ENCODE peak calls at places on chromosomes 11 and 22, in five cellular contexts. One of them, this sample, is unnamed.
A peak's percentile ranks its signal among the peaks of the same experiment; 100 is the strongest.

GRCh38 chr22:24413726-24414385 is 13.5 kb upstream of the ADORA2A start:
- DNase-seq in ovary: no peak
- DNase-seq in lower lobe of right lung: no peak
- DNase-seq in endothelial cell of umbilical vein: no peak
- DNase-seq in dorsolateral prefrontal cortex: no peak
- DNase-seq in this sample: no peak

GRCh38 chr11:7494086-7494775 is 8.9 kb downstream of the OLFML1 start:
- DNase-seq in ovary: no peak
- DNase-seq in lower lobe of right lung: no peak
- DNase-seq in endothelial cell of umbilical vein: no peak
- DNase-seq in dorsolateral prefrontal cortex: no peak
- DNase-seq in this sample: no peak

GRCh38 chr11:6544921-6545850 is 48.1 kb downstream of the DNHD1 start:
- DNase-seq in ovary: no peak
- DNase-seq in lower lobe of right lung: no peak
- DNase-seq in endothelial cell of umbilical vein: no peak
- DNase-seq in dorsolateral prefrontal cortex: no peak
- DNase-seq in this sample: no peak

GRCh38 chr11:2312232-2313042 is 10.6 kb downstream of the TSPAN32 start:
- DNase-seq in ovary: peak; percentile 35
- DNase-seq in lower lobe of right lung: peak; percentile 45
- DNase-seq in endothelial cell of umbilical vein: no peak
- DNase-seq in dorsolateral prefrontal cortex: peak; percentile 16
- DNase-seq in this sample: no peak

GRCh38 chr22:17607891-17608521 is 20.5 kb downstream of the ATP6V1E1 start:
- DNase-seq in ovary: no peak
- DNase-seq in lower lobe of right lung: no peak
- DNase-seq in endothelial cell of umbilical vein: no peak
- DNase-seq in dorsolateral prefrontal cortex: no peak
- DNase-seq in this sample: no peak

GRCh38 chr11:44005076-44005800 is 42.5 kb upstream of the ACCSL start:
- DNase-seq in ovary: peak; percentile 48
- DNase-seq in lower lobe of right lung: no peak
- DNase-seq in endothelial cell of umbilical vein: no peak
- DNase-seq in dorsolateral prefrontal cortex: no peak
- DNase-seq in this sample: no peak

GRCh38 chr11:95289378-95289777 is 58.4 kb upstream of the SESN3 start:
- DNase-seq in ovary: no peak
- DNase-seq in lower lobe of right lung: no peak
- DNase-seq in endothelial cell of umbilical vein: no peak
- DNase-seq in dorsolateral prefrontal cortex: no peak
- DNase-seq in this sample: peak; percentile 89

GRCh38 chr11:119863811-119864601 is 135.0 kb upstream of the NECTIN1 start:
- DNase-seq in ovary: no peak
- DNase-seq in lower lobe of right lung: no peak
- DNase-seq in endothelial cell of umbilical vein: no peak
- DNase-seq in dorsolateral prefrontal cortex: no peak
- DNase-seq in this sample: no peak

GRCh38 chr11:119368121-119369034 is 13.1 kb downstream of the USP2 start:
- DNase-seq in ovary: peak; percentile 70
- DNase-seq in lower lobe of right lung: no peak
- DNase-seq in endothelial cell of umbilical vein: no peak
- DNase-seq in dorsolateral prefrontal cortex: no peak
- DNase-seq in this sample: peak; percentile 73

GRCh38 chr11:120055646-120056045 is 82.3 kb downstream of the TRIM29 start:
- DNase-seq in ovary: no peak
- DNase-seq in lower lobe of right lung: no peak
- DNase-seq in endothelial cell of umbilical vein: no peak
- DNase-seq in dorsolateral prefrontal cortex: no peak
- DNase-seq in this sample: peak; percentile 74

DNA sequence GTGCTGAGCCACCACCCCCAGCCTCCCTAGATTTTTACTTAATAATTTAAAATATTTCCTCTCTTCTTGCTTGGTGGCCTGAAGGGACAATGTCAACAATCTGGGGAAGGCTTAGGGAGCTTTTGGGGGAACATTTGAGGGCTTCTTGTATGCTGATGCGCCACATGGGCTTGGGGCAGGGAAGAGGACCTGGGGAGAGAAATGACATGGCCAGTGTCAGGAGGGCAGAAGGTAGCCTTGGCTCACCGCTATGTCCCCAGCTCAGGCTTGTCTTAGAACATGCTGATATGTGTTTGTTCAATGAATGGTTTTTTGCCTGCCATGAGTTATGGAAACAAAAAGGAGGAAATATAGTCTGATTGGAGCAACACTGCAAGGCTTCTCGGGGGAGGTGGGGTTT is 51.6 kb downstream of the ST14 start:
- DNase-seq in ovary: no peak
- DNase-seq in lower lobe of right lung: no peak
- DNase-seq in endothelial cell of umbilical vein: no peak
- DNase-seq in dorsolateral prefrontal cortex: no peak
- DNase-seq in this sample: no peak
- H3K27ac ChIP-seq in ovary: no peak overlapping the region
- H3K27ac ChIP-seq in lower lobe of right lung: no peak overlapping the region
- H3K27ac ChIP-seq in endothelial cell of umbilical vein: no peak overlapping the region
- H3K27ac ChIP-seq in dorsolateral prefrontal cortex: no peak overlapping the region
- H3K27ac ChIP-seq in this sample: no peak overlapping the region

GRCh38 chr11:36818410-36818809 is 220.4 kb upstream of the RAG2 start:
- DNase-seq in ovary: no peak
- DNase-seq in lower lobe of right lung: no peak
- DNase-seq in endothelial cell of umbilical vein: no peak
- DNase-seq in dorsolateral prefrontal cortex: no peak
- DNase-seq in this sample: no peak
- TF ChIP-seq CTCF in ovary: no peak
- TF ChIP-seq CTCF in lower lobe of right lung: no peak
- TF ChIP-seq CTCF in endothelial cell of umbilical vein: no peak
- TF ChIP-seq CTCF in dorsolateral prefrontal cortex: peak; percentile 19
- TF ChIP-seq CTCF in this sample: no peak

GRCh38 chr11:17406818-17407149 is 18.3 kb upstream of the KCNJ11 start:
- DNase-seq in ovary: no peak
- DNase-seq in lower lobe of right lung: no peak
- DNase-seq in endothelial cell of umbilical vein: no peak
- DNase-seq in dorsolateral prefrontal cortex: no peak
- DNase-seq in this sample: no peak
- H3K27ac ChIP-seq in ovary: no peak overlapping the region
- H3K27ac ChIP-seq in lower lobe of right lung: no peak overlapping the region
- H3K27ac ChIP-seq in endothelial cell of umbilical vein: no peak overlapping the region
- H3K27ac ChIP-seq in dorsolateral prefrontal cortex: no peak overlapping the region
- H3K27ac ChIP-seq in this sample: no peak overlapping the region

DNA sequence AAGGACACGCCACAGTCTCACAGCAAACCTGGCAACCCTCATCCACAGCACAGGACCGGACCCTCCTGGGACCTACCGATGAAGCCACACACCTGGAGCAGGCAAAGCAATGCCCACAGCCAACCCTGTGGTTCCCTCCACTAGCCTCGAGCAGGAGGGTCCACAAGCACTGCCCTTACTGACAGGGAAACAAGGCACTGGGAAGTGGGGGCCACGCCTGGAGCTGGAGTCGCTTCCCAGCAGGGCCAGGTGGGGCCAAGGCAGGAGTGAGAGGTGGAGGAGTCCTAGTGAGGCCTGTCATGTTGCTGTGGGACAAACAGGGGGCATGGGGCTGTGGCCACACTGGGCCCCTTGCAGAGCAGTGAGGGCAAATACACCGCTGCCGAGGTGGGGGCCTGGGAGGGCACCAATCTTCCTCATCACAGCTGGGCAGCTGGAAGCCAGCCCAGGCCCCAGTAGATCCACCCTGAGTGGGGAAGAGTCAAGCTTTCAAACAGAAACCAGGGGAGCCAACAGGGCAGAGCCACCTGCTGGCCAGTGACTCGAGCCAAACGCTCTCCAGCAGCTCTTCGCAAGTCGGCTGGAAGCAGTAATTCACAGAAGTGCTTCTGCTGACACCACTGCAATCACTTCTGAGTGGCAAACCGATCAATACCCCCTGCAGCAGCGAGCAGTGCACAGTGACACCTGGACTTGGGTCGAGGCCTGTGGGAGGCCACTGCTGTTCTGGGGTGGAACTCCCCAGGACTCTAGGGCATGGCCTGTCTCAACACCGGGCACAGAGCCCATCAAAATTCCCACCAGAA is 13.7 kb downstream of the SULT4A1 start:
- DNase-seq in ovary: no peak
- DNase-seq in lower lobe of right lung: no peak
- DNase-seq in endothelial cell of umbilical vein: no peak
- DNase-seq in dorsolateral prefrontal cortex: peak; percentile 19
- DNase-seq in this sample: no peak
- TF ChIP-seq CTCF in ovary: no peak
- TF ChIP-seq CTCF in lower lobe of right lung: no peak
- TF ChIP-seq CTCF in endothelial cell of umbilical vein: peak; percentile 52
- TF ChIP-seq CTCF in dorsolateral prefrontal cortex: peak; percentile 25
- TF ChIP-seq CTCF in this sample: no peak

GRCh38 chr11:111633756-111634362 is 31.6 kb downstream of the SIK2 start:
- DNase-seq in ovary: no peak
- DNase-seq in lower lobe of right lung: no peak
- DNase-seq in endothelial cell of umbilical vein: peak; percentile 74
- DNase-seq in dorsolateral prefrontal cortex: no peak
- DNase-seq in this sample: peak; percentile 8

GRCh38 chr11:111631666-111632039 is 29.4 kb downstream of the SIK2 start:
- DNase-seq in ovary: no peak
- DNase-seq in lower lobe of right lung: no peak
- DNase-seq in endothelial cell of umbilical vein: peak; percentile 38
- DNase-seq in dorsolateral prefrontal cortex: no peak
- DNase-seq in this sample: peak; percentile 44

GRCh38 chr11:111634981-111635705 is 32.9 kb downstream of the SIK2 start:
- DNase-seq in ovary: no peak
- DNase-seq in lower lobe of right lung: no peak
- DNase-seq in endothelial cell of umbilical vein: peak; percentile 22
- DNase-seq in dorsolateral prefrontal cortex: no peak
- DNase-seq in this sample: no peak

GRCh38 chr11:111632798-111633197 is 30.5 kb downstream of the SIK2 start:
- DNase-seq in ovary: no peak
- DNase-seq in lower lobe of right lung: no peak
- DNase-seq in endothelial cell of umbilical vein: no peak
- DNase-seq in dorsolateral prefrontal cortex: no peak
- DNase-seq in this sample: no peak

DNA sequence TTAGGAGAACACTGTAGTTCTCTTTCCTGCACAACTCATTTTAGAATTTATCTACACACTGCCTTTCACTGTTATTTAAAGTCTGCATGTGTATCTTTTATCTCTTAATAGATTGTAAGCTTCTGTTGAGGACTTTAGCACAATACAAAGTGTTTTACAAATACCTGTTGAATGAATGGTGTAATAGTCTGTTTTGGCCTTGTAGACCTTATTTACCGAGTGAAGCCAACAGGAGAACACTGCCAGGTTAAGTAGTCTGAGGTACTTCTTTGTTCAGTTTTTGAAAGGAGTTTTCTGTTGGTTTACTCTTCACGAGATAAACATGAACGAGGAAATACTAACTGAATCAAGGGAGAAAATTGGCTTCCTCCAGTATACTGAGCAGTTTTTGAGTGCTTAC is 31.0 kb downstream of the SIK2 start:
- DNase-seq in ovary: no peak
- DNase-seq in lower lobe of right lung: no peak
- DNase-seq in endothelial cell of umbilical vein: no peak
- DNase-seq in dorsolateral prefrontal cortex: no peak
- DNase-seq in this sample: no peak
- H3K27ac ChIP-seq in ovary: no peak overlapping the region
- H3K27ac ChIP-seq in lower lobe of right lung: peak overlapping the region; percentile 1
- H3K27ac ChIP-seq in endothelial cell of umbilical vein: peak overlapping the region; percentile 68
- H3K27ac ChIP-seq in dorsolateral prefrontal cortex: peak overlapping the region; percentile 65
- H3K27ac ChIP-seq in this sample: no peak overlapping the region

GRCh38 chr22:43829904-43830851 is 18.1 kb upstream of the EFCAB6 start:
- DNase-seq in ovary: no peak
- DNase-seq in lower lobe of right lung: peak; percentile 56
- DNase-seq in endothelial cell of umbilical vein: no peak
- DNase-seq in dorsolateral prefrontal cortex: no peak
- DNase-seq in this sample: no peak

GRCh38 chr22:43827336-43827735 is 15.2 kb upstream of the EFCAB6 start:
- DNase-seq in ovary: no peak
- DNase-seq in lower lobe of right lung: no peak
- DNase-seq in endothelial cell of umbilical vein: no peak
- DNase-seq in dorsolateral prefrontal cortex: no peak
- DNase-seq in this sample: no peak

GRCh38 chr22:43827926-43828710 is 16.0 kb upstream of the EFCAB6 start:
- DNase-seq in ovary: no peak
- DNase-seq in lower lobe of right lung: no peak
- DNase-seq in endothelial cell of umbilical vein: no peak
- DNase-seq in dorsolateral prefrontal cortex: no peak
- DNase-seq in this sample: no peak

GRCh38 chr22:43829448-43829821 is 17.3 kb upstream of the EFCAB6 start:
- DNase-seq in ovary: no peak
- DNase-seq in lower lobe of right lung: peak; percentile 45
- DNase-seq in endothelial cell of umbilical vein: no peak
- DNase-seq in dorsolateral prefrontal cortex: no peak
- DNase-seq in this sample: no peak

DNA sequence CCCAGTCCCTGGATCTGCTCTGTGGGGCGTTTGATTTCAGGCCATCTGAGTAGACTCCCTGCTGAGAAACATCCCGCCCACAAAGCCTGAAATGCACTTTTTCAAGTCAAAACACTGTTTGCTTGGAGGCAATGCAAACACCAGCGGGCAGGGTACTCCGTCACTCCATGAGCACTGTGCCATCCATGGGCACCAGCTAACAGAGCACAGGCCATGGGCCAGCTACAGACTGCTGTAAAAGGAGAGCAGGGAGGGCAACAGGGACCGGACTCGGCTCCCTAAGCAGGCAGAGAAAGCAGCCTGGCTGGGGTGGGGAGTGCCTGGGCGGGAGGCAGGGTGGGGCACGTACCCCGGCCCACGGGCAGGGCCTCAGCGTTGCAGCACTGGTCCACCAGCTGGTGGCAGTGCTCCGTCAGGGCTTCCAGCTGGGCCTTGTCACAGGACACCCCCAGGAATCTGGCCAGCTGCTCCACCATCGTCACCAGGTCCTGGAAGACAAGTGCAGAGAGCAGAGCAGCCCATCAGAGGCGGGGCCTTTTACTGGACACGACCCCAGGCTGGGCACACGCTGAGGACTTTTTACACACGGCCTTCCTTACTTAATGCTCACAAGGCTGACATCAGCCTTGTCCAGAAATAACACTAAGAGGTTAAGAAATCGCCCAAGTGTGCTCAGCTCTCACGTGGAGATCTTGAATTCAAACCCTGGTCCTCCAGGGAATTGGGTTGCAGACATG is 16.8 kb upstream of the EFCAB6 start:
- DNase-seq in ovary: peak; percentile 51
- DNase-seq in lower lobe of right lung: peak; percentile 59
- DNase-seq in endothelial cell of umbilical vein: no peak
- DNase-seq in dorsolateral prefrontal cortex: no peak
- DNase-seq in this sample: no peak
- TF ChIP-seq CTCF in ovary: no peak
- TF ChIP-seq CTCF in lower lobe of right lung: no peak
- TF ChIP-seq CTCF in endothelial cell of umbilical vein: no peak
- TF ChIP-seq CTCF in dorsolateral prefrontal cortex: no peak
- TF ChIP-seq CTCF in this sample: no peak